ENCODE peak calls at places on chromosomes 6 and 20, in six cellular contexts. V, M, N, O, Y and G are unnamed samples.

GRCh38 chr20:59222982-59223610 is 59.5 kb downstream of the ZNF831 start:
- DNase-seq in V (no peak), M (peak; percentile 39), N (no peak), O (no peak), Y (no peak), G (peak; percentile 85)

GRCh38 chr20:22574545-22575086 is 9.8 kb downstream of the FOXA2 start:
- DNase-seq in V (no peak), M (no peak), N (no peak), O (no peak), Y (no peak), G (no peak)

GRCh38 chr6:79810153-79810806 is 137.1 kb downstream of the ELOVL4 start:
- DNase-seq in V (no peak), M (no peak), N (no peak), O (peak; percentile 28), Y (no peak), G (no peak)

GRCh38 chr6:25248100-25248499 is 31.1 kb upstream of the CARMIL1 start:
- DNase-seq in V (no peak), M (peak; percentile 13), N (no peak), O (no peak), Y (no peak), G (peak; percentile 92)

GRCh38 chr6:91276315-91276714 is 689.4 kb upstream of the MAP3K7 start:
- DNase-seq in V (no peak), M (peak; percentile 5), N (no peak), O (no peak), Y (no peak), G (no peak)

GRCh38 chr20:37239026-37239451 is 22.6 kb downstream of the GHRH start:
- DNase-seq in V (no peak), M (no peak), N (no peak), O (no peak), Y (no peak), G (no peak)

GRCh38 chr6:101539510-101540245 is 146.2 kb downstream of the GRIK2 start:
- DNase-seq in V (no peak), M (no peak), N (no peak), O (no peak), Y (no peak), G (no peak)

GRCh38 chr20:46552460-46553420 is 2.3 kb upstream of the OCSTAMP start:
- DNase-seq in V (no peak), M (no peak), N (no peak), O (no peak), Y (peak; percentile 25), G (no peak)

GRCh38 chr6:147559016-147559415 is 50.5 kb downstream of the SAMD5 start:
- DNase-seq in V (no peak), M (no peak), N (no peak), O (no peak), Y (no peak), G (no peak)

GRCh38 chr6:166655251-166655650 is 28.2 kb upstream of the RPS6KA2 start:
- DNase-seq in V (no peak), M (no peak), N (no peak), O (no peak), Y (no peak), G (no peak)

GRCh38 chr6:36563237-36563927 is 16.1 kb upstream of the STK38 start:
- DNase-seq in V (no peak), M (no peak), N (no peak), O (no peak), Y (no peak), G (no peak)

GRCh38 chr6:1872649-1873131 is 263.0 kb downstream of the FOXC1 start:
- DNase-seq in V (peak; percentile 47), M (peak; percentile 76), N (no peak), O (no peak), Y (no peak), G (no peak)

GRCh38 chr6:111076024-111076680 is 11.2 kb upstream of the SLC16A10 start:
- DNase-seq in V (no peak), M (no peak), N (no peak), O (no peak), Y (no peak), G (no peak)

GRCh38 chr20:23049201-23049932 is at the start of gene THBD:
- DNase-seq in V (peak; percentile 90), M (no peak), N (no peak), O (no peak), Y (no peak), G (no peak)

GRCh38 chr6:98834060-98835031 is at the start of gene POU3F2:
- DNase-seq in V (peak; percentile 75), M (peak; percentile 93), N (peak; percentile 91), O (peak; percentile 96), Y (peak; percentile 57), G (peak; percentile 96)

GRCh38 chr20:49630396-49630951 is 62.5 kb upstream of the PTGIS start:
- DNase-seq in V (no peak), M (no peak), N (no peak), O (no peak), Y (no peak), G (no peak)

GRCh38 chr6:78593898-78594666 is 273.3 kb upstream of the IRAK1BP1 start:
- DNase-seq in V (no peak), M (no peak), N (no peak), O (no peak), Y (no peak), G (no peak)

GRCh38 chr6:156943816-156944215 is 166.6 kb downstream of the ARID1B start:
- DNase-seq in V (no peak), M (no peak), N (no peak), O (no peak), Y (no peak), G (no peak)

GRCh38 chr20:40743172-40743775 is 54.2 kb upstream of the MAFB start:
- DNase-seq in V (no peak), M (no peak), N (no peak), O (no peak), Y (no peak), G (no peak)

GRCh38 chr20:21411725-21412124 is 14.4 kb upstream of the NKX2-4 start:
- DNase-seq in V (no peak), M (no peak), N (no peak), O (no peak), Y (no peak), G (no peak)

GRCh38 chr6:56259682-56260081 is 12.3 kb upstream of the COL21A1 start:
- DNase-seq in V (no peak), M (peak; percentile 2), N (no peak), O (no peak), Y (no peak), G (peak; percentile 48)

GRCh38 chr6:104711371-104711770 is 148.3 kb downstream of the HACE1 start:
- DNase-seq in V (no peak), M (peak; percentile 2), N (no peak), O (no peak), Y (no peak), G (no peak)

GRCh38 chr6:21942910-21943309 is 349.4 kb downstream of the SOX4 start:
- DNase-seq in V (no peak), M (no peak), N (no peak), O (no peak), Y (no peak), G (no peak)

GRCh38 chr20:58579819-58580492 is 64.8 kb upstream of the APCDD1L start:
- DNase-seq in V (no peak), M (no peak), N (no peak), O (no peak), Y (no peak), G (no peak)

GRCh38 chr20:22918286-22918983 is 116.7 kb upstream of the SSTR4 start:
- DNase-seq in V (no peak), M (no peak), N (no peak), O (no peak), Y (no peak), G (no peak)

GRCh38 chr6:35058041-35058675 is 83.0 kb downstream of the TCP11 start:
- DNase-seq in V (peak; percentile 68), M (no peak), N (no peak), O (no peak), Y (no peak), G (peak; percentile 35)

GRCh38 chr6:139308936-139309603 is 17.3 kb upstream of the TXLNB start:
- DNase-seq in V (no peak), M (no peak), N (no peak), O (no peak), Y (no peak), G (peak; percentile 76)

GRCh38 chr20:44030394-44030793 is 115.7 kb downstream of the TOX2 start:
- DNase-seq in V (no peak), M (no peak), N (no peak), O (no peak), Y (no peak), G (no peak)